ENCODE peak calls at places on chromosome 4, in nine cellular contexts. B is stromal cell of bone marrow; S is HFF-Myc; T is EL; D is nucleus accumbens; L is stimulated activated CD4-positive, alpha-beta T cell treated with anti-CD3 and anti-CD28 coated beads, Interleukin-4, amount 100 ng/mL, for 24 hours; C is Kasumi-1; F is aorta; I is Daoy. J is an unnamed sample.

GRCh38 chr4:77861500-77861899 is 1.1 kb upstream of the MRPL1 start:
- DNase-seq in B (no peak), S (no peak), T (no peak), D (no peak), L (peak), C (peak), F (no peak), I (no peak), J (peak)

GRCh38 chr4:4248885-4249203 is 821 bp upstream of the TMEM128 start:
- DNase-seq in B (peak), S (no peak), T (no peak), D (no peak), L (no peak), C (no peak), F (no peak), I (no peak), J (no peak)

GRCh38 chr4:161929966-161930365 is 233.8 kb downstream of the FSTL5 start:
- DNase-seq in B (no peak), S (peak), T (no peak), D (no peak), L (no peak), C (no peak), F (no peak), I (no peak), J (no peak)

GRCh38 chr4:97074531-97074930 is 1068.7 kb downstream of the STPG2 start:
- DNase-seq in B (no peak), S (no peak), T (no peak), D (no peak), L (no peak), C (no peak), F (no peak), I (no peak), J (no peak)

GRCh38 chr4:119643306-119644042 is 14.9 kb upstream of the PDE5A start:
- DNase-seq in B (no peak), S (no peak), T (no peak), D (no peak), L (no peak), C (no peak), F (no peak), I (no peak), J (no peak)

GRCh38 chr4:52103314-52103713 is 52.2 kb downstream of the SPATA18 start:
- DNase-seq in B (no peak), S (no peak), T (peak), D (no peak), L (no peak), C (peak), F (no peak), I (no peak), J (no peak)

GRCh38 chr4:158715787-158716186 is 7.4 kb downstream of the PPID start:
- DNase-seq in B (no peak), S (no peak), T (no peak), D (no peak), L (no peak), C (no peak), F (no peak), I (no peak), J (no peak)

GRCh38 chr4:26687728-26688127 is 103.8 kb downstream of the TBC1D19 start:
- DNase-seq in B (peak), S (peak), T (peak), D (no peak), L (no peak), C (no peak), F (no peak), I (peak), J (no peak)

GRCh38 chr4:74794341-74794801 is at the start of gene BTC:
- DNase-seq in B (no peak), S (no peak), T (peak), D (no peak), L (no peak), C (peak), F (peak), I (peak), J (no peak)